ENCODE peak calls at places on chromosomes 12 and 14, in six cellular contexts. C is sigmoid colon, T is stomach, Z is CMK, B is PC-3, N is transverse colon. O is an unnamed sample.

GRCh38 chr14:85856430-85856829 is 326.5 kb downstream of the FLRT2 start:
- DNase-seq in N (no peak), B (no peak), T (no peak), C (no peak), Z (no peak), O (peak; percentile 7)

GRCh38 chr12:71477046-71477445 is 37.4 kb downstream of the LGR5 start:
- DNase-seq in B (no peak), Z (no peak), N (no peak), T (no peak), C (no peak), O (no peak)

GRCh38 chr14:73625686-73626085 is 13.4 kb downstream of the ACOT6 start:
- DNase-seq in B (no peak), N (no peak), C (no peak), Z (no peak), T (no peak), O (no peak)

GRCh38 chr12:130456375-130457199 is 118.9 kb downstream of the PIWIL1 start:
- DNase-seq in Z (no peak), B (no peak), T (peak; percentile 68), N (no peak), C (no peak), O (no peak)

GRCh38 chr14:79842270-79842669 is 369.0 kb downstream of the DIO2 start:
- DNase-seq in N (no peak), T (no peak), C (peak; percentile 65), B (peak; percentile 66), Z (no peak), O (peak; percentile 50)

GRCh38 chr12:96078281-96078761 is 42.9 kb upstream of the LTA4H start:
- DNase-seq in B (no peak), T (peak; percentile 29), Z (no peak), C (peak; percentile 80), N (no peak), O (no peak)

GRCh38 chr14:69152181-69152943 is 557 bp downstream of the DCAF5 start:
- DNase-seq in C (no peak), B (peak; percentile 57), T (no peak), N (peak; percentile 10), Z (peak; percentile 21), O (peak; percentile 35)

GRCh38 chr12:15227004-15227679 is 5.9 kb upstream of the RERG start:
- DNase-seq in T (peak; percentile 59), Z (no peak), N (peak; percentile 42), B (peak; percentile 67), C (peak; percentile 80), O (peak; percentile 63)

GRCh38 chr14:65676361-65677014 is 264.0 kb downstream of the FUT8 start:
- DNase-seq in B (peak; percentile 41), T (no peak), N (no peak), Z (no peak), C (no peak), O (no peak)

GRCh38 chr12:103097496-103097895 is 140.0 kb downstream of the ASCL1 start:
- DNase-seq in C (no peak), T (no peak), Z (no peak), N (no peak), B (no peak), O (no peak)